ENCODE peak calls at places on chromosomes 1 and 21, in four cellular contexts. Y is stomach, U is ELF-1, B is NCI-H1092. I is an unnamed sample.

GRCh38 chr1:150259758-150260669 is 2.4 kb downstream of the CA14 start:
- DNase-seq in Y (peak; percentile 78), B (peak; percentile 23), U (peak; percentile 95), I (peak; percentile 71)

GRCh38 chr1:206705187-206705586 is 20.5 kb downstream of the MAPKAPK2 start:
- DNase-seq in U (peak; percentile 44), Y (no peak), B (peak; percentile 83), I (no peak)

GRCh38 chr1:78840447-78841251 is 165.9 kb downstream of the ADGRL4 start:
- DNase-seq in Y (no peak), U (peak; percentile 59), B (no peak), I (no peak)

GRCh38 chr1:85166343-85166742 is 34.5 kb downstream of the SYDE2 start:
- DNase-seq in U (no peak), B (no peak), Y (no peak), I (no peak)

GRCh38 chr1:3428899-3429298 is 25.6 kb upstream of the ARHGEF16 start:
- DNase-seq in B (no peak), U (no peak), Y (no peak), I (no peak)

GRCh38 chr1:103496014-103496635 is 29.4 kb upstream of the RNPC3 start:
- DNase-seq in Y (no peak), U (no peak), B (no peak), I (no peak)

GRCh38 chr1:43300661-43301094 is at the start of gene TIE1:
- DNase-seq in U (no peak), B (no peak), Y (no peak), I (no peak)

GRCh38 chr1:94101613-94101940 is 19.4 kb downstream of the ABCA4 start:
- DNase-seq in Y (no peak), U (peak; percentile 91), B (no peak), I (no peak)

GRCh38 chr21:45530423-45531113 is 11.7 kb downstream of the SLC19A1 start:
- DNase-seq in U (no peak), B (no peak), Y (peak; percentile 22), I (peak; percentile 11)

GRCh38 chr1:230422221-230422981 is 3.7 kb downstream of the PGBD5 start:
- DNase-seq in Y (no peak), U (peak; percentile 34), B (peak; percentile 58), I (no peak)

GRCh38 chr1:220776725-220777326 is 9.9 kb upstream of the MTARC1 start:
- DNase-seq in Y (peak; percentile 90), U (peak; percentile 91), B (peak; percentile 65), I (peak; percentile 91)

GRCh38 chr1:16921391-16922185 is at the start of gene CROCC:
- DNase-seq in B (peak; percentile 47), Y (no peak), U (peak; percentile 91), I (peak; percentile 87)

GRCh38 chr1:223411309-223411708 is 18.1 kb downstream of the CCDC185 start:
- DNase-seq in Y (no peak), U (no peak), B (no peak), I (no peak)

GRCh38 chr1:156086256-156086662 is 4.0 kb upstream of the MEX3A start:
- DNase-seq in Y (no peak), U (peak; percentile 89), B (no peak), I (no peak)

GRCh38 chr1:37865348-37866119 is 6.1 kb upstream of the MTF1 start:
- DNase-seq in B (no peak), Y (no peak), U (no peak), I (no peak)

GRCh38 chr1:190578531-190578930 is 100.9 kb upstream of the BRINP3 start:
- DNase-seq in B (no peak), Y (no peak), U (no peak), I (no peak)

GRCh38 chr1:212952596-212952995 is 2.3 kb downstream of the VASH2 start:
- DNase-seq in U (no peak), Y (no peak), B (no peak), I (no peak)

GRCh38 chr1:183024352-183025337 is 1.4 kb downstream of the LAMC1 start:
- DNase-seq in B (no peak), U (no peak), Y (no peak), I (no peak)

GRCh38 chr21:46515109-46515508 is 56.4 kb downstream of the DIP2A start:
- DNase-seq in B (no peak), U (no peak), Y (peak; percentile 82), I (peak; percentile 81)

I was measured in pancreas.